ENCODE peak calls at places on chromosomes 3 and 15, in nine cellular contexts. K, S, N, E, L, C, P, G and O are unnamed samples.

GRCh38 chr3:143348486-143349327 is 229.1 kb downstream of the CHST2 start:
- DNase-seq in L (no peak), K (no peak), C (no peak), N (no peak), E (no peak), S (no peak), P (no peak), G (no peak), O (no peak)

GRCh38 chr3:187705164-187705563 is 2.8 kb upstream of the RTP2 start:
- DNase-seq in G (no peak), K (no peak), L (no peak), E (no peak), C (no peak), S (no peak), P (no peak), N (no peak), O (no peak)

GRCh38 chr3:141392018-141392370 is 23.7 kb downstream of the ZBTB38 start:
- DNase-seq in K (no peak), L (no peak), P (no peak), N (no peak), C (no peak), G (no peak), S (no peak), E (no peak), O (no peak)

GRCh38 chr15:82066455-82066854 is 20.6 kb upstream of the MEX3B start:
- DNase-seq in C (no peak), P (no peak), K (no peak), N (no peak), L (no peak), S (no peak), E (no peak), G (no peak), O (no peak)

GRCh38 chr15:63135281-63135680 is 13.6 kb downstream of the LACTB start:
- DNase-seq in N (no peak), P (no peak), L (no peak), K (no peak), E (no peak), S (no peak), G (no peak), C (no peak), O (no peak)

GRCh38 chr15:70259640-70260066 is 161.9 kb upstream of the TLE3 start:
- DNase-seq in L (no peak), K (no peak), S (no peak), P (no peak), C (no peak), E (no peak), N (no peak), G (no peak), O (no peak)

GRCh38 chr15:62163847-62164499 is 1.1 kb downstream of the C2CD4B start:
- DNase-seq in P (no peak), G (no peak), K (no peak), N (no peak), L (no peak), C (no peak), E (no peak), S (peak; percentile 37), O (no peak)

GRCh38 chr3:11415099-11415498 is 142.9 kb downstream of the ATG7 start:
- DNase-seq in E (no peak), P (no peak), L (peak; percentile 17), K (no peak), N (no peak), C (no peak), S (no peak), G (no peak), O (no peak)

GRCh38 chr15:50143255-50143860 is 24.3 kb upstream of the ATP8B4 start:
- DNase-seq in K (no peak), P (no peak), E (no peak), G (no peak), C (no peak), L (no peak), S (no peak), N (no peak), O (no peak)

GRCh38 chr3:185658504-185658912 is 72.4 kb downstream of the SENP2 start:
- DNase-seq in E (no peak), S (peak; percentile 40), N (no peak), L (peak; percentile 97), G (peak; percentile 69), K (no peak), C (no peak), P (peak; percentile 73), O (no peak)